ENCODE peak calls at places on chromosome 13, in four cellular contexts. P is CD8-positive, alpha-beta T cell; U is tibial artery; Q is GM23338. D is an unnamed sample. For H3K4me1, the result is how much of the 10 kb centered on the place peaks cover.

GRCh38 chr13:29994911-29995601 is 144.6 kb upstream of the UBL3 start:
- DNase-seq in P (no peak), U (no peak), Q (no peak), D (no peak)

GRCh38 chr13:44932850-44933251 is 56.4 kb downstream of the NUFIP1 start:
- DNase-seq in P (no peak), U (no peak), Q (no peak), D (no peak)

GRCh38 chr13:21243045-21243842 is 66.8 kb downstream of the MRPL57 start:
- DNase-seq in P (no peak), U (no peak), Q (no peak), D (no peak)

GRCh38 chr13:95226051-95226450 is 75.2 kb downstream of the ABCC4 start:
- DNase-seq in P (no peak), U (no peak), Q (no peak), D (no peak)

GRCh38 chr13:39023316-39023715 is 14.6 kb downstream of the PROSER1 start:
- DNase-seq in P (no peak), U (no peak), Q (peak), D (no peak)

GRCh38 chr13:26571518-26571917 is 14.0 kb downstream of the WASF3 start:
- DNase-seq in P (no peak), U (no peak), Q (no peak), D (no peak)

GRCh38 chr13:28329395-28330158 is 165.4 kb downstream of the FLT1 start:
- DNase-seq in P (no peak), U (no peak), Q (no peak), D (no peak)

GRCh38 chr13:95552539-95553270 is at the start of gene CLDN10:
- DNase-seq in P (no peak), U (no peak), Q (peak), D (no peak)

GRCh38 chr13:106867249-106867648 is 299.3 kb upstream of the ARGLU1 start:
- DNase-seq in P (no peak), U (no peak), Q (peak), D (no peak)

GRCh38 chr13:38398810-38399493 is 49.3 kb downstream of the UFM1 start:
- DNase-seq in P (no peak), U (no peak), Q (no peak), D (no peak)

GRCh38 chr13:44169018-44169909 is 204.4 kb upstream of the SERP2 start:
- DNase-seq in P (no peak), U (no peak), Q (no peak), D (no peak)

DNA sequence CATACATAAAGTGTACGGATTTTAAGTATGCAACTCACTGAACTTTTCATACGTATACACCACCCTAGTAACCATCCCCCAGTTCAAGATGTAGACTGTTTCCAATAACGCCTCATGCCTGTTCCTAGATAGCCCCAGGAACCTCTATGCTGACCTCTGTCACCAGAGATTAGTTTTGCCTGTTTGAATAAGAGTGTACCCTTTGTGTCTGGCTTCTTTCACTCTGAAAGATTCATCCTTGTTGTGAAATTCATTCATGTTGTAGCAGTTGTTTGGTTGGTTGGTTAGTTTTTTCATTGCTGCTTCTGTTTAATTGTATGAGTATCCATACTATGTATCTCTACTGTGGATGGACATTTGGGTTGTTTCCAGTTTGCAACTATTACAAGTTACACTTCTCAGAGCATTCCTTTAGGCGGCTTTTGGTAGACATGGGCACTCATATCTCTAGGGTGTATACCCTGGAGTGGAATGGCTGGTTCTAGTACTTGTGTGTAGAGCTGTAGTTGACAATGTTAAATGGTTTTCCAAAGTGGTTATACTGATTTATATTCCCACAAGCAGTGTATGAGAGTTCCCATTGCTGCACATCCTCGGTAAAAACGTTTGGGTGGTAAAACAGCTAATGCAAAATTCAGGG is 1.6 kb downstream of the RNASEH2B start:
- DNase-seq in P (no peak), U (no peak), Q (no peak), D (no peak)
- H3K4me1 ChIP-seq in P (under half), U (under half), Q (under half), D (under half)

GRCh38 chr13:75357576-75358295 is 124.2 kb downstream of the TBC1D4 start:
- DNase-seq in P (peak), U (no peak), Q (peak), D (no peak)
- H3K4me1 ChIP-seq in P (under half), U (under half), Q (under half), D (under half)

DNA sequence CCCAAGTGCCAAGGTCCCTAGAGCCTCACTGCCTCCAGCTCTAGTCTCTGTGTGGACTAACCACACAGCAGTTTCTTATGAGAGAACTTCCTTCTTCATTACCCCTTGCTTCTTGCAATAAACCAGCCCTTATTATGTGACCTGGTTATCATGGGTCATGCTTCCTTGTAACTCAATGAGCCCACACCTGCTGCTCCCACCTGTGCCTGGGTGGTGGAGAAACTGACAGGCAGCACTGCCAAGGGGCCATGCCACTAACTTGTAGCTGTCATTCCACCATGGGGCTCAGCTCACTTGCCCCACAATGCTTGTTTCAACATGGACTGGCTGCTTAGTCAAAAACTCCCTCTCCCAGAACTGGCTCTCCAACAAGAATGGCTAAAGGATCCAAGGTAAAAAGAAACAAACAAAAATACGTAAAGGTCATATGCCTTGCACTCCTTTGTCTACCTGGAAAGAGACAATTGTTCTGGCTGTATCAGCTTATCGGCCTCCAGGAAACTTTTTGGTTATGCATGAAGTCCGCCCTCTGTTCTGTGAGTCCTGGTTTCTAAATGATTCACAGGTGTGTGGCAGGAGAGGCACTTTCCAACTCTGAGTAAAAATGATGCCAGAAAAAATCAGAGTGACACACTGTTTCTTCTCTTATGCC is 446.4 kb downstream of the COG6 start:
- DNase-seq in P (no peak), U (no peak), Q (no peak), D (no peak)
- H3K4me1 ChIP-seq in P (under half), U (under half), Q (under half), D (under half)

GRCh38 chr13:41310963-41311606 is at the start of gene NAA16:
- DNase-seq in P (peak), U (peak), Q (peak), D (peak)
- H3K4me1 ChIP-seq in P (under half), U (under half), Q (under half), D (under half)

DNA sequence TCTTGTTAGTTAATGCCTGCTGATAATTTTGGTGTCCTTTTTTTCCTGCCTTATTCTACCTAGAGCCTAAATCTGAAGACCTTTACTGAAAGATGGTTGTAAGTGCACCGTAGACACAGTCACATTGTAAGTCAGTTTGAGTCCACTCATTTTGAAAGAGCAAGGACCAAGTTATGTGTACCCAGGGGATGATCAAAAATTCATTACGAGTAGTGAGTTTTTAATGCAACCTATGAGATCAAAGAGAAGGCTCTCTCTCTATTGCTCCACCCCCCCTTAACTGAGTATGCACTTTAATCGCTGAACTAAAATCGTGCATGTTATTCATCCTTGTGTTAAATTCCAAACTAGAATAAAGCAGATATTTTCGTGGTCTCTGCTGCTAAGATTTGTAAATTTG is 1.8 kb downstream of the RAP2A start:
- DNase-seq in P (no peak), U (no peak), Q (no peak), D (no peak)
- H3K4me1 ChIP-seq in P (under half), U (under half), Q (under half), D (under half)

DNA sequence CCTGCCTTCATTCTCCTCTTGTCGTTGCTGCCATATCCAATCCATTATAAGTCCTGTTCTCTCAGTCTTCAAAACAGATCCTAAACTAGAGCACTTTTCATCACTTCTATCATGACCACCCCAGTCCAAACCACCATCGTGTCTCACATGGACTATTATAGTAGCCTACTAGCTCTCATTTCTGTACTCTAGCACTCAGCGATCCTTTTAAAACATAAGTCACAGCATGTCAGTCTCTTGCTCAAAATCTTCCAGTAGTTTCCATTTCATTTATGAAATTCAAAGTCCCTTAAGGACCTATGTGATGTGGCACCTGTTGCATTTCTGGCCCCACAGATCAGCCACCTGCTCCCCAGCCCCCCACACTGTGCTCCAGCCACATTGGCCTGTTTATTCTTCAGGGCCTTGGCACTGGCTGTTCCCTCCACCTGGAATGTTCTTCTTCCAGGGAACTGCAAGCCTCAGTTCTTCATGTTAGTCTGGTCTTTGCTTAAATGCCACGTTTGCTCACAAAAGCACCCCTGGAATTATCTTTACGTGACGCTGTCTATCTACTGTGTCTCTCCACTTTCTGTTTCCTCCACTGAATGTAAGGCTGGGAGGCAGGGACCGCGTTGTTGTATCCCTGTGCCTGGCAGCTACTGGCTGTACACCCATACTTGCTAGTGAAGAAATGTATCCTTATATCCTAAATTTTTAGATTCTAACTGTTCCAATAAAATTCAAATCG is 64.3 kb downstream of the MBNL2 start:
- DNase-seq in P (no peak), U (no peak), Q (no peak), D (no peak)
- H3K4me1 ChIP-seq in P (under half), U (half or more), Q (under half), D (half or more)

GRCh38 chr13:71751074-71751473 is 115.9 kb downstream of the DACH1 start:
- DNase-seq in P (no peak), U (no peak), Q (no peak), D (no peak)

GRCh38 chr13:71758823-71759222 is 108.2 kb downstream of the DACH1 start:
- DNase-seq in P (no peak), U (no peak), Q (peak), D (no peak)

GRCh38 chr13:71759506-71760225 is 107.3 kb downstream of the DACH1 start:
- DNase-seq in P (no peak), U (no peak), Q (peak), D (no peak)

GRCh38 chr13:71760226-71760591 is 106.8 kb downstream of the DACH1 start:
- DNase-seq in P (no peak), U (no peak), Q (no peak), D (no peak)

DNA sequence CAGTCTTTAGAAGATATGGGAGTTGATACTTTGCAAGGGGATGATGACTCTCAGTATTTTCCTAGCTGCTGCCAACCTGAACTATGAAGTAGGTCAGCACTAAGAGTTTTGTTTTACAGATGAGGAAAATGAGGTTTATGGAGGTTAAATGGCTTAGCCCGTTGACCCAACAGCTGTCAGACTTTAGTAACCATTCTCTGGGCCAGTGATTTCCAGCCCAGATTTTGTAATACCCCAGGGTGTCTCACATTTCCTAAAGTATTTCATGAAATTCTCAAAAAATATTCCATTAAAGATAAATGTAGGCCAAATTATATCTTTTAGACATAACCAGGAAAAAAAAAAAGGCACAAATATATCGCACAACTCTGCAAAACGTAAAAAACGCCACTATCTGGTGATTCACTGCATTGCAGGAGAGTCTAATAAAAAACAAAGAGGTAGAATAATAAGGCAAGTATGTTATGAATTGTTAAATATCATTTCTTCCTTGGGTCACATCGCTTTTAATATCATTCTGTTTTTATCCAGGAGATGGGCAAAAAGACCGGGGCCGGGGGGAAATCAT is 112.5 kb downstream of the DACH1 start:
- DNase-seq in P (no peak), U (no peak), Q (peak), D (no peak)
- H3K4me1 ChIP-seq in P (under half), U (under half), Q (under half), D (under half)

GRCh38 chr13:99227331-99227900 is 26.8 kb downstream of the UBAC2 start:
- DNase-seq in P (no peak), U (no peak), Q (no peak), D (no peak)

GRCh38 chr13:99227909-99228688 is 27.4 kb downstream of the UBAC2 start:
- DNase-seq in P (no peak), U (no peak), Q (no peak), D (no peak)

GRCh38 chr13:99224019-99224418 is 23.4 kb downstream of the UBAC2 start:
- DNase-seq in P (no peak), U (no peak), Q (no peak), D (no peak)

GRCh38 chr13:99226493-99226892 is 25.8 kb downstream of the UBAC2 start:
- DNase-seq in P (no peak), U (no peak), Q (no peak), D (no peak)

GRCh38 chr13:99225078-99225477 is 24.4 kb downstream of the UBAC2 start:
- DNase-seq in P (no peak), U (no peak), Q (no peak), D (no peak)
- H3K4me1 ChIP-seq in P (half or more), U (under half), Q (under half), D (under half)

D was measured in Panc1.